ENCODE peak calls at places on chromosome 17, in ten cellular contexts. Y, N, A, I, P, T, X, W, L and J are unnamed samples.
A peak's percentile ranks its signal among the peaks of the same experiment; 100 is the strongest.

GRCh38 chr17:7644768-7645167 is 6.0 kb upstream of the ATP1B2 start:
- DNase-seq in I (no peak), A (no peak), P (no peak), Y (no peak), N (no peak), T (peak; percentile 76), X (no peak), W (no peak), L (no peak), J (no peak)

GRCh38 chr17:79950711-79951110 is 85.0 kb downstream of the TBC1D16 start:
- DNase-seq in Y (peak; percentile 7), P (no peak), L (no peak), T (no peak), W (peak; percentile 71), N (no peak), X (no peak), A (no peak), I (no peak), J (no peak)

GRCh38 chr17:20142268-20142667 is 133.1 kb downstream of the SPECC1 start:
- DNase-seq in L (no peak), T (no peak), X (no peak), P (no peak), A (no peak), N (no peak), I (no peak), W (no peak), Y (no peak), J (no peak)

GRCh38 chr17:7632492-7632894 is 2.6 kb downstream of the SHBG start:
- DNase-seq in N (no peak), L (no peak), I (no peak), T (peak; percentile 38), A (peak; percentile 46), X (peak; percentile 62), P (no peak), W (peak; percentile 86), Y (no peak), J (peak; percentile 36)

GRCh38 chr17:54972406-54973138 is 4.0 kb downstream of the STXBP4 start:
- DNase-seq in A (no peak), T (no peak), P (no peak), I (no peak), Y (no peak), W (no peak), L (no peak), N (no peak), X (no peak), J (no peak)

GRCh38 chr17:50425682-50426471 is at the start of gene ACSF2:
- DNase-seq in Y (peak; percentile 75), A (peak; percentile 81), I (peak; percentile 49), W (peak; percentile 71), T (peak; percentile 59), L (peak; percentile 32), N (peak; percentile 79), X (peak; percentile 79), P (peak; percentile 66), J (peak; percentile 82)

GRCh38 chr17:7837375-7838290 is 3.6 kb downstream of the KDM6B start:
- DNase-seq in A (no peak), T (no peak), N (no peak), W (peak; percentile 37), L (no peak), P (no peak), Y (no peak), X (peak; percentile 30), I (no peak), J (no peak)

GRCh38 chr17:81967533-81968395 is 6.8 kb upstream of the NOTUM start:
- DNase-seq in W (peak; percentile 93), P (peak; percentile 84), L (peak; percentile 40), N (peak; percentile 91), Y (peak; percentile 76), T (peak; percentile 73), X (peak; percentile 26), A (peak; percentile 86), I (peak; percentile 76), J (peak; percentile 97)

GRCh38 chr17:36697907-36698526 is 96.6 kb downstream of the MRM1 start:
- DNase-seq in L (no peak), X (peak; percentile 20), Y (no peak), A (no peak), I (no peak), P (no peak), W (peak; percentile 59), T (peak; percentile 9), N (no peak), J (peak; percentile 47)

GRCh38 chr17:7389924-7390910 is 4.1 kb downstream of the PLSCR3 start:
- DNase-seq in N (no peak), Y (no peak), X (no peak), L (no peak), P (no peak), I (no peak), W (no peak), T (no peak), A (no peak), J (no peak)

GRCh38 chr17:17910060-17910459 is 62.1 kb downstream of the TOM1L2 start:
- DNase-seq in A (no peak), L (no peak), I (no peak), T (no peak), W (no peak), X (no peak), N (no peak), Y (no peak), P (no peak), J (no peak)

GRCh38 chr17:62966426-62967110 is 533 bp downstream of the TANC2 start:
- DNase-seq in L (no peak), T (peak; percentile 39), X (peak; percentile 28), A (peak; percentile 66), I (peak; percentile 20), P (peak; percentile 10), Y (peak; percentile 21), W (peak; percentile 30), N (peak; percentile 66), J (peak; percentile 26)

GRCh38 chr17:57866319-57866718 is 16.5 kb upstream of the MRPS23 start:
- DNase-seq in A (no peak), P (no peak), W (no peak), N (no peak), L (no peak), Y (no peak), T (no peak), X (no peak), I (no peak), J (no peak)

GRCh38 chr17:3505008-3505407 is 29.2 kb downstream of the ASPA start:
- DNase-seq in I (no peak), A (no peak), X (no peak), T (no peak), P (no peak), L (no peak), Y (no peak), W (no peak), N (no peak), J (no peak)

GRCh38 chr17:59761385-59762021 is 54.0 kb downstream of the VMP1 start:
- DNase-seq in I (no peak), X (peak; percentile 42), A (no peak), L (no peak), N (no peak), W (peak; percentile 67), P (no peak), T (peak; percentile 64), Y (no peak), J (no peak)

GRCh38 chr17:81129711-81130367 is 35.5 kb upstream of the PVALEF start:
- DNase-seq in X (no peak), N (no peak), Y (no peak), T (no peak), W (no peak), A (no peak), P (no peak), I (no peak), L (no peak), J (no peak)

GRCh38 chr17:752620-753219 is 656 bp upstream of the GEMIN4 start:
- DNase-seq in X (peak; percentile 36), L (peak; percentile 41), Y (peak; percentile 79), A (no peak), P (no peak), I (no peak), W (peak; percentile 69), T (peak; percentile 58), N (no peak), J (no peak)

GRCh38 chr17:9307313-9307998 is 268.2 kb downstream of the STX8 start:
- DNase-seq in L (no peak), I (no peak), T (no peak), P (no peak), W (no peak), A (no peak), X (no peak), N (no peak), Y (no peak), J (no peak)

GRCh38 chr17:81390029-81390428 is 5.2 kb upstream of the BAHCC1 start:
- DNase-seq in A (no peak), P (no peak), I (no peak), Y (no peak), N (no peak), X (no peak), W (no peak), T (no peak), L (no peak), J (no peak)